ENCODE peak calls at places on chromosomes 5 and 9, in ten cellular contexts. K, J, H, M, U, B, G, R, A and X are unnamed samples.

GRCh38 chr5:44387391-44387790 is 1.8 kb downstream of the FGF10 start:
- DNase-seq in K (no peak), J (no peak), H (no peak), M (no peak), U (no peak), B (no peak), G (peak), R (no peak), A (peak), X (no peak)

GRCh38 chr9:133986061-133986460 is 6.1 kb downstream of the VAV2 start:
- DNase-seq in K (no peak), J (no peak), H (no peak), M (no peak), U (no peak), B (no peak), G (no peak), R (no peak), A (no peak), X (no peak)

GRCh38 chr5:159043551-159043950 is 56.2 kb downstream of the EBF1 start:
- DNase-seq in K (no peak), J (no peak), H (no peak), M (no peak), U (no peak), B (no peak), G (no peak), R (no peak), A (no peak), X (no peak)

GRCh38 chr5:122180863-122181519 is 51.6 kb downstream of the ZNF474 start:
- DNase-seq in K (no peak), J (no peak), H (peak), M (no peak), U (no peak), B (peak), G (peak), R (no peak), A (no peak), X (no peak)

GRCh38 chr9:132597073-132597775 is 14.8 kb downstream of the BARHL1 start:
- DNase-seq in K (no peak), J (no peak), H (no peak), M (peak), U (no peak), B (no peak), G (peak), R (no peak), A (no peak), X (no peak)

GRCh38 chr5:142883025-142883424 is 112.8 kb downstream of the ARHGAP26 start:
- DNase-seq in K (no peak), J (no peak), H (no peak), M (peak), U (no peak), B (peak), G (peak), R (no peak), A (peak), X (no peak)

GRCh38 chr9:111955048-111955447 is 58.4 kb downstream of the UGCG start:
- DNase-seq in K (no peak), J (no peak), H (no peak), M (no peak), U (no peak), B (no peak), G (no peak), R (no peak), A (no peak), X (peak)

GRCh38 chr5:154593091-154593490 is 115.1 kb upstream of the HAND1 start:
- DNase-seq in K (no peak), J (no peak), H (no peak), M (no peak), U (no peak), B (peak), G (peak), R (no peak), A (no peak), X (no peak)

GRCh38 chr5:168364738-168365550 is 73.5 kb downstream of the WWC1 start:
- DNase-seq in K (no peak), J (no peak), H (no peak), M (no peak), U (peak), B (peak), G (peak), R (no peak), A (no peak), X (no peak)

GRCh38 chr5:130267926-130268325 is 363.7 kb downstream of the CHSY3 start:
- DNase-seq in K (no peak), J (no peak), H (no peak), M (no peak), U (no peak), B (no peak), G (no peak), R (no peak), A (no peak), X (no peak)

GRCh38 chr5:160312960-160313734 is 783 bp upstream of the CCNJL start:
- DNase-seq in K (no peak), J (no peak), H (no peak), M (no peak), U (no peak), B (no peak), G (no peak), R (peak), A (no peak), X (no peak)

GRCh38 chr5:83077662-83078261 is 415 bp downstream of the XRCC4 start:
- DNase-seq in K (no peak), J (peak), H (no peak), M (no peak), U (peak), B (peak), G (peak), R (no peak), A (peak), X (peak)

DNA sequence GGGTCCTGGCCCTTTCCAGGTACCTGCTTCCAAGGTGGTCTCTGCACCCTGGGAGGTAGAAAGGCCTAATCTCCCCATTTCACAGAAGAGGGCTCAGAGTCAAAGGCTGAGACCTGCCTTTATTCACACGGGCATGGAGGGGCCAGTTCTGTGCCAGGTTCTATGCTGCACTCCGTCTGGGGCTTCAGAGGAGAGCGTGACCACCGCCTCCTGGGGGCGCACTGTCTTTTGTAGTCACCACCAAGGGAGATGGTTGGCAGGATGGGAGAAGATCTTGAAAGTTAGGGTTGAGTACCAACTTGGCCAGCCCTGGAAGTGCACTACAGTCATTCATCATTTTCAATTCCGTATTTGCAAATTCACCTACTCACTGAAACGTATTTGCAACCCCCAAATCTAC is 23.7 kb upstream of the PRDM12 start:
- DNase-seq in K (no peak), J (no peak), H (no peak), M (no peak), U (peak), B (no peak), G (no peak), R (no peak), A (no peak), X (no peak)
- TF ChIP-seq CTCF in K (no peak), J (no peak), H (no peak), M (no peak), U (peak), B (no peak), G (no peak), R (no peak), A (no peak), X (no peak)

GRCh38 chr9:16561121-16561520 is 309.3 kb downstream of the BNC2 start:
- DNase-seq in K (no peak), J (no peak), H (no peak), M (no peak), U (no peak), B (no peak), G (peak), R (no peak), A (no peak), X (no peak)

GRCh38 chr9:16559418-16560188 is 310.9 kb downstream of the BNC2 start:
- DNase-seq in K (no peak), J (no peak), H (no peak), M (no peak), U (no peak), B (no peak), G (no peak), R (peak), A (no peak), X (no peak)

DNA sequence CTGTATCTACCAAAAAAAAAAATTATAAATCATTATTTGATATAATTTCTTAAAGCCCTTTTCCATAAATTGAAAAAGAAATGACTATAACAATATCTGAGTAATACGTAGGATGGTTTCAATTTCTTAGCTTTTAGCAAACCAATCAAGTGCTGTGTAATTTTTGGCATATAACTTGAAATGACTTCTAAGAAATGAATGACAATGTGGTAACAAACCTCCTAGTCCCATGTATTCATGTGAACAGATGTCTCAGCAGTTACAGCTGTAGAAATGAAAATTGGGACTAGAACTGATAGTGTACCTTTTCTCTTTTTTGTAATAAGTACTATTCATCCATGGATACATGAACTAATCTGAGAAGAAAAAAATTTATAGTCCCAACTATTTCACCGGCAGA is 307.0 kb downstream of the BNC2 start:
- DNase-seq in K (no peak), J (no peak), H (no peak), M (no peak), U (no peak), B (peak), G (peak), R (no peak), A (no peak), X (no peak)
- TF ChIP-seq CTCF in K (no peak), J (no peak), H (no peak), M (no peak), U (no peak), B (no peak), G (no peak), R (no peak), A (no peak), X (no peak)

GRCh38 chr9:70229579-70229978 is 29.2 kb upstream of the SMC5 start:
- DNase-seq in K (no peak), J (no peak), H (no peak), M (no peak), U (no peak), B (peak), G (peak), R (no peak), A (no peak), X (no peak)
- TF ChIP-seq CTCF in K (no peak), J (peak), H (no peak), M (no peak), U (peak), B (peak), G (peak), R (no peak), A (no peak), X (peak)

GRCh38 chr9:21995652-21996275 is 1.2 kb downstream of the CDKN2B-AS1 start:
- DNase-seq in K (no peak), J (no peak), H (no peak), M (peak), U (peak), B (peak), G (peak), R (peak), A (peak), X (peak)
- TF ChIP-seq CTCF in K (no peak), J (no peak), H (peak), M (no peak), U (peak), B (peak), G (peak), R (peak), A (no peak), X (no peak)

DNA sequence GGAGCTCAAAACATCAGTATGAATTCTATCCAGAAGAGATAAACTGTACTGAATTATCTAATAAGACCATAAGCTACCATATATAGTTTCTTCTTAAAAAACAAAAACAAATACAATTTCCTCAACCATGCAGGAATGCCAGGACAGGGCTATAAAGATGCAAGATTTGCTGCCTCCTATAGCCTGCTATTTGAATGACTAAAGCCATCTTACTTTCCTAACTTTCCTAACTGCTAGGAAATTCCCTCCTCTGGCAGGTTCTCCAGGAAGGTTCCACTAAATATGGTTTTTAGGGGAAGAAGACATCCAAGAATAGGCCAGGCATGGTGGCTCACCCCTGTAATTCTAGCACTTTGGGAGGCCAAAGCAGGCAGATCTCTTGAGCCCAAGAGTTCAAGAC is 15.1 kb downstream of the KIF27 start:
- DNase-seq in K (no peak), J (no peak), H (no peak), M (no peak), U (no peak), B (no peak), G (peak), R (no peak), A (no peak), X (no peak)
- TF ChIP-seq CTCF in K (no peak), J (no peak), H (no peak), M (no peak), U (no peak), B (peak), G (peak), R (no peak), A (no peak), X (no peak)

GRCh38 chr5:95647331-95647659 is 718 bp downstream of the RFESD start:
- DNase-seq in K (no peak), J (no peak), H (no peak), M (no peak), U (no peak), B (no peak), G (no peak), R (no peak), A (no peak), X (no peak)

GRCh38 chr5:95646569-95647330 is at the start of gene RFESD:
- DNase-seq in K (peak), J (peak), H (peak), M (peak), U (peak), B (peak), G (peak), R (peak), A (peak), X (peak)

GRCh38 chr5:95644351-95645042 is 2.1 kb upstream of the RFESD start:
- DNase-seq in K (no peak), J (peak), H (no peak), M (peak), U (peak), B (peak), G (peak), R (peak), A (peak), X (peak)

GRCh38 chr5:95641803-95642220 is 4.8 kb upstream of the RFESD start:
- DNase-seq in K (no peak), J (no peak), H (no peak), M (peak), U (no peak), B (peak), G (peak), R (no peak), A (peak), X (no peak)

GRCh38 chr5:95643152-95643551 is 3.4 kb upstream of the RFESD start:
- DNase-seq in K (no peak), J (no peak), H (no peak), M (no peak), U (no peak), B (no peak), G (no peak), R (no peak), A (no peak), X (no peak)
- TF ChIP-seq CTCF in K (no peak), J (no peak), H (no peak), M (no peak), U (no peak), B (no peak), G (no peak), R (no peak), A (no peak), X (no peak)

GRCh38 chr5:136810198-136810823 is 445.0 kb upstream of the TRPC7 start:
- DNase-seq in K (no peak), J (no peak), H (no peak), M (peak), U (no peak), B (peak), G (peak), R (no peak), A (no peak), X (no peak)

GRCh38 chr5:136808756-136809155 is 443.4 kb upstream of the TRPC7 start:
- DNase-seq in K (no peak), J (no peak), H (no peak), M (no peak), U (no peak), B (no peak), G (no peak), R (no peak), A (no peak), X (no peak)

GRCh38 chr5:136802382-136802781 is 437.0 kb upstream of the TRPC7 start:
- DNase-seq in K (no peak), J (no peak), H (no peak), M (peak), U (peak), B (peak), G (peak), R (no peak), A (peak), X (no peak)

GRCh38 chr5:136809382-136809781 is 444.0 kb upstream of the TRPC7 start:
- DNase-seq in K (no peak), J (no peak), H (no peak), M (no peak), U (no peak), B (no peak), G (no peak), R (no peak), A (no peak), X (no peak)

DNA sequence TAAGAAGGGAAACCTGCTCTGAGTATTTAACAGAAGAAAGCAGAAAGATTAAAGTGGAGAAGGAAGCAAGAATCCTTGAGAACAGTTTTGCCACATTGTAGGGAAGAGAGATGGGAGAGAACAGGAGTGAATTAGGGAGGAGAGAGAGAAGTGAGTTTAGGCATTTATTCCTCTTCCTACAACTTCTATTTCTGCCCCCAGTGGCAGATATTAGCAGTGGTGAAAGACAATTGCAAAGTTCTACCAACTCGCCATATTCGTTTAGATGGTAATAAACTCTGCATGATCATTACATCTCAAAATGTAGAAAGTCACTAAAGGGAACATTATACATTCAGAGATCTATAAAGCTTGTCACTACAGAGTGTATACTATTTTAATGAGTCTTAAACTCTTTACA is 440.1 kb upstream of the TRPC7 start:
- DNase-seq in K (no peak), J (no peak), H (no peak), M (no peak), U (no peak), B (no peak), G (no peak), R (no peak), A (no peak), X (no peak)
- TF ChIP-seq CTCF in K (no peak), J (no peak), H (no peak), M (no peak), U (peak), B (no peak), G (peak), R (no peak), A (no peak), X (no peak)

GRCh38 chr5:179322071-179323025 is 22.9 kb downstream of the ADAMTS2 start:
- DNase-seq in K (no peak), J (no peak), H (no peak), M (peak), U (no peak), B (no peak), G (no peak), R (no peak), A (no peak), X (peak)

GRCh38 chr5:179325296-179326031 is 19.8 kb downstream of the ADAMTS2 start:
- DNase-seq in K (no peak), J (no peak), H (no peak), M (peak), U (no peak), B (no peak), G (no peak), R (no peak), A (no peak), X (peak)

GRCh38 chr5:179324760-179325295 is 20.4 kb downstream of the ADAMTS2 start:
- DNase-seq in K (no peak), J (no peak), H (no peak), M (peak), U (no peak), B (no peak), G (no peak), R (no peak), A (no peak), X (peak)

GRCh38 chr5:179321206-179321987 is 23.9 kb downstream of the ADAMTS2 start:
- DNase-seq in K (no peak), J (no peak), H (no peak), M (no peak), U (no peak), B (no peak), G (no peak), R (no peak), A (no peak), X (peak)

DNA sequence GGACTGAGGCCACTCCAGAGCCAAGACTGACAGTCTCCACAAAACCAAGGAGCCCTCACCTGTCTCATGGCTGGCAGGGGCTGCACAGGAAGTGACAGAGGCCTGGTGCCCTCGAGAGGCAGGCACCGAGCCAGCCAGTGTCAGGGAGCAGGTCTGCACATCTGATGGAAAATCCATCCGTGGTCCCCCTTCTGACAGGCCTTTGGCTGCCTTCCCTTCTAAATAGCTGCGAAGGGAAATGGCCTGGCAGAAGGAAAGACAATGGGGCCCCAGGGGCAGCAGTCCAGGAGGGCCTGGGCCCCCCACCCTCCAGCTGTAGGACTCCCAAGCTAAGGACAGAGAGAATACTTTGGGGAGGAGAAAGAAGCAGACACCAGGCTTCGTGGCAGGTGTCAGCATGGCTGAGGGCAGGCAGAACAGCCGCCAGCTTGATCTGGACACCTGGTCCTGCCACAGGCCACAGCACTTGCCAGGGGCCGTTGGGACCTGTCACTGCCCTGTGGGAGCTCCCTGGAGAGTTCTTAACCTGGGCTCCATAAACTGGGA is 22.2 kb downstream of the ADAMTS2 start:
- DNase-seq in K (no peak), J (no peak), H (no peak), M (no peak), U (no peak), B (no peak), G (no peak), R (no peak), A (no peak), X (peak)
- TF ChIP-seq CTCF in K (no peak), J (no peak), H (no peak), M (no peak), U (no peak), B (no peak), G (no peak), R (no peak), A (no peak), X (no peak)

DNA sequence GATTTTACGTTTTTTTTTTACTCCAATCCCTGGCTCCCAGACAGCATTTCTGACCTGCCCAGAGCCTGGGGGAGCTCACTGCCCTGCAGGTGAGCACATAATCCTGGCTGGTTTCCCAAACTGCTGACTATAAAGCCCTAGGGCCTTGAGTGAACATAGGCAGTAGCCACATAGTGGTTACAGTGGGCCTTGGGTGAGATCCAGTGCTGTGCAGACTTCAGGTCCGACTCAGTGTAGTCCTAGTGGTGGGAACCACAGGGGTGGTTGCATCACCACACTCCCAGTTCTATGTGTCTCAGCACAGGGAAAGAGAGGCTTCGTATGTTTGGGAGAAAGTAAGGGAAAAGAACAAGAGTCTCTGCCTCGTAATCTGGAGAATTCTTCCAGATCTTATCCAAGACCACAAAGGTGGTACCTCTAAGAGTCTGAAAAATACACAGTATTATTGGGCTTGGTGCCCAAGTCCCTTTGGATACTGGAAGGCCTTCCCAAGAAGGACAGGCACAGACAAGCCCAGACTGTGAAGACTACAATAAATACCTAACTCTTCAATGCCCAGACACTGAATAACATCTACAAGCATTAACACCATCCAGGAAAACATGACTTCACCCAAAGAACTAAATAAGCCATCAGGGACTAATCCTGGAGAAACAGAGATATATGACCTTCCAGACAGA is 89.4 kb downstream of the TSSK1B start:
- DNase-seq in K (no peak), J (no peak), H (no peak), M (no peak), U (no peak), B (peak), G (peak), R (no peak), A (no peak), X (no peak)
- TF ChIP-seq CTCF in K (no peak), J (no peak), H (no peak), M (no peak), U (no peak), B (peak), G (peak), R (no peak), A (no peak), X (no peak)